ENCODE peak calls at places on chromosomes 4 and X, in nine cellular contexts. D, E, X, R, F, L, N, M and K are unnamed samples.
A peak's percentile ranks its signal among the peaks of the same experiment; 100 is the strongest.

GRCh38 chrX:137549073-137549472 is 16.9 kb upstream of the ZIC3 start:
- DNase-seq in F (no peak), X (no peak), E (no peak), L (no peak), M (no peak), N (no peak), D (peak; percentile 31), R (no peak), K (no peak)

GRCh38 chr4:113106076-113106475 is 56.6 kb downstream of the ANK2 start:
- DNase-seq in E (no peak), R (no peak), L (no peak), M (no peak), D (no peak), X (no peak), F (no peak), N (peak; percentile 72), K (no peak)

GRCh38 chrX:150635952-150636351 is 57.2 kb upstream of the MTMR1 start:
- DNase-seq in N (peak; percentile 83), M (no peak), F (no peak), D (no peak), E (no peak), L (no peak), X (peak; percentile 24), R (no peak), K (no peak)

GRCh38 chr4:29565256-29565655 is 1154.9 kb upstream of the PCDH7 start:
- DNase-seq in X (no peak), L (no peak), M (no peak), F (no peak), E (no peak), R (no peak), N (no peak), D (no peak), K (no peak)

GRCh38 chr4:177128306-177128705 is 181.4 kb upstream of the NEIL3 start:
- DNase-seq in E (no peak), D (no peak), N (peak; percentile 84), L (no peak), R (no peak), F (no peak), M (no peak), X (peak; percentile 77), K (no peak)

GRCh38 chr4:88605744-88606143 is 13.5 kb downstream of the HERC3 start:
- DNase-seq in D (no peak), X (no peak), N (no peak), F (no peak), M (no peak), L (no peak), E (no peak), R (no peak), K (no peak)

GRCh38 chr4:183855651-183856190 is 49.4 kb upstream of the STOX2 start:
- DNase-seq in N (no peak), X (no peak), L (no peak), E (no peak), D (no peak), M (no peak), R (no peak), F (no peak), K (no peak)

GRCh38 chrX:108219949-108220601 is 128.5 kb downstream of the ATG4A start:
- DNase-seq in X (no peak), L (no peak), N (no peak), M (no peak), D (no peak), E (no peak), R (no peak), F (no peak), K (no peak)

GRCh38 chr4:67428819-67429218 is 116.5 kb downstream of the CENPC start:
- DNase-seq in E (no peak), F (no peak), R (no peak), N (no peak), M (no peak), D (no peak), L (no peak), X (no peak), K (no peak)

GRCh38 chrX:129717902-129718301 is 20.9 kb upstream of the XPNPEP2 start:
- DNase-seq in F (no peak), L (peak; percentile 45), D (no peak), N (peak; percentile 78), X (no peak), E (peak; percentile 36), R (no peak), M (no peak), K (no peak)

GRCh38 chr4:182918044-182918607 is 940 bp upstream of the DCTD start:
- DNase-seq in D (no peak), X (no peak), R (no peak), M (no peak), F (no peak), L (no peak), N (no peak), E (no peak), K (no peak)

GRCh38 chr4:159384619-159385018 is 281.7 kb downstream of the RAPGEF2 start:
- DNase-seq in N (peak; percentile 27), M (no peak), E (no peak), L (no peak), X (no peak), F (no peak), R (no peak), D (no peak), K (no peak)

GRCh38 chr4:87422104-87423052 is at the start of gene NUDT9:
- DNase-seq in L (peak; percentile 96), R (peak; percentile 95), M (peak; percentile 90), D (peak; percentile 95), F (peak; percentile 95), E (peak; percentile 97), X (peak; percentile 97), N (peak; percentile 97), K (peak; percentile 91)
- TF ChIP-seq CTCF in L (no peak), R (no peak), M (no peak), D (no peak), F (no peak), E (peak; percentile 44), X (no peak), N (peak; percentile 6), K (no peak)

GRCh38 chr4:139568206-139568969 is 12.4 kb upstream of the SETD7 start:
- DNase-seq in M (no peak), F (no peak), D (peak; percentile 50), L (no peak), R (no peak), X (no peak), E (no peak), N (no peak), K (no peak)

GRCh38 chr4:139563515-139563914 is 7.5 kb upstream of the SETD7 start:
- DNase-seq in N (no peak), E (no peak), F (no peak), R (no peak), D (no peak), L (no peak), X (no peak), M (no peak), K (no peak)

GRCh38 chr4:139562067-139562684 is 6.2 kb upstream of the SETD7 start:
- DNase-seq in M (no peak), F (no peak), E (no peak), N (no peak), D (no peak), L (no peak), X (no peak), R (no peak), K (no peak)

GRCh38 chr4:139562839-139563238 is 6.8 kb upstream of the SETD7 start:
- DNase-seq in F (no peak), X (no peak), D (no peak), M (no peak), E (no peak), L (no peak), N (no peak), R (no peak), K (no peak)

DNA sequence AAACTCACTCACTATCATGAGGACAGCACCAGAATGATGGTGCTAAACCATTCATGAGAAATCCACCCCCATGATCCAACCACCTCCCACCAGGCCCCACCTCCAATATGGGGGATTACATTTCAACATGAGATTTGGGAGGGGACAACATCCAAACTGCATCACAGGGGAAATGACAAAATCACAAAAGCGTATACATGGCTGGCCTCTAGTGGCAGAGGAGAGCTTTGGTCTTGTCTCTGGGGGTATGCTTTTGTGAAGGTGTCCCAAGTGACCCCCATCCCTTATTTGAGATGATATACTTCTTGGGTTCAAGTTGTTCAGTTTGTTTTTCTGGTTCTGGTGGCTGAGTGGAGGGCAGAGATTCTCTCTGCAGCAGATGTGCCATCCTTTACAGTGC is 8.5 kb upstream of the SETD7 start:
- DNase-seq in N (peak; percentile 19), R (no peak), M (no peak), E (no peak), F (no peak), L (no peak), X (no peak), D (no peak), K (no peak)
- TF ChIP-seq CTCF in N (peak; percentile 10), R (peak; percentile 45), M (no peak), E (no peak), F (no peak), L (no peak), X (peak; percentile 12), D (peak; percentile 45), K (no peak)

GRCh38 chr4:76781698-76782595 is 116.0 kb downstream of the SOWAHB start:
- DNase-seq in M (no peak), L (no peak), E (no peak), R (no peak), F (no peak), X (no peak), N (peak; percentile 99), D (peak; percentile 47), K (no peak)

GRCh38 chr4:76780781-76781697 is 116.9 kb downstream of the SOWAHB start:
- DNase-seq in F (no peak), M (no peak), E (no peak), R (no peak), N (no peak), D (no peak), X (no peak), L (no peak), K (no peak)

GRCh38 chr4:76782837-76783236 is 115.1 kb downstream of the SOWAHB start:
- DNase-seq in L (no peak), M (no peak), D (no peak), X (no peak), R (no peak), F (no peak), E (no peak), N (peak; percentile 91), K (no peak)

GRCh38 chr4:76783836-76784235 is 114.1 kb downstream of the SOWAHB start:
- DNase-seq in L (no peak), F (no peak), R (no peak), E (no peak), D (peak; percentile 26), M (no peak), X (no peak), N (peak; percentile 23), K (no peak)

GRCh38 chr4:76784237-76784636 is 113.7 kb downstream of the SOWAHB start:
- DNase-seq in X (no peak), N (peak; percentile 20), L (no peak), E (no peak), R (peak; percentile 23), D (peak; percentile 53), M (no peak), F (no peak), K (no peak)
- TF ChIP-seq CTCF in X (peak; percentile 14), N (peak; percentile 16), L (no peak), E (no peak), R (peak; percentile 40), D (peak; percentile 53), M (no peak), F (no peak), K (no peak)

DNA sequence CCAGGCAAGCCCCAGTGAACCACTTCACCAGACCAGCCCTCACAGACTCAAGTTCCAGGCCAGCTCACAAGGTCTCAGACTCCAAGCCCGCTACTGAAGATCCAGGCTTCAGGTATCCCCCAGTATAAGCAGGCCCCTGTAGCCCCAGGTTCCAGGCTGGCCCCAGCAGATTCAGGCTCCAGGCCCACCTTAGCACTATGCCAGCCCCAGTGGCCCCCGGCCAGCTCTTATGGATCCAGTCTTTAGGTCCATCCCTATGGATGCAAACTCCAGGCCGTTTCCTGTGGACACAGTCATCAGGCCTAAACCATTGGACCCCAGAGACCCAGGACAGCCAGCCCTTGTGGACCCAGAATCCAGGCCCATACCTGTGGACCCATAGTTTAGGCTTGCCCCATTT is 277.8 kb upstream of the MAGEB18 start:
- DNase-seq in M (no peak), E (no peak), R (no peak), L (no peak), X (no peak), N (no peak), D (no peak), F (no peak), K (no peak)
- TF ChIP-seq CTCF in M (no peak), E (no peak), R (no peak), L (no peak), X (no peak), N (no peak), D (no peak), F (no peak), K (no peak)